ENCODE peak calls at places on chromosome 2, in ten cellular contexts. Y, F, V, P, W, U, C, N, D and G are unnamed samples.
A peak's percentile ranks its signal among the peaks of the same experiment; 100 is the strongest.

GRCh38 chr2:232321156-232321816 is 57.3 kb upstream of the ALPP start:
- DNase-seq in Y (no peak), F (no peak), V (no peak), P (peak; percentile 48), W (no peak), U (no peak), C (no peak), N (no peak), D (no peak), G (no peak)

GRCh38 chr2:175557810-175558377 is 376.4 kb upstream of the ATP5MC3 start:
- DNase-seq in Y (no peak), F (no peak), V (no peak), P (no peak), W (no peak), U (no peak), C (no peak), N (no peak), D (no peak), G (no peak)

GRCh38 chr2:215770668-215771067 is 242.7 kb downstream of the MREG start:
- DNase-seq in Y (no peak), F (no peak), V (no peak), P (no peak), W (no peak), U (no peak), C (peak; percentile 33), N (no peak), D (no peak), G (no peak)

GRCh38 chr2:111072220-111072871 is 48.4 kb upstream of the BCL2L11 start:
- DNase-seq in Y (no peak), F (no peak), V (no peak), P (no peak), W (no peak), U (no peak), C (peak; percentile 57), N (no peak), D (no peak), G (peak; percentile 14)

GRCh38 chr2:88903744-88904353 is 212.4 kb downstream of the RPIA start:
- DNase-seq in Y (no peak), F (peak; percentile 23), V (no peak), P (no peak), W (no peak), U (no peak), C (peak; percentile 73), N (no peak), D (no peak), G (no peak)

GRCh38 chr2:122736279-122736678 is 980.8 kb downstream of the TSN start:
- DNase-seq in Y (no peak), F (no peak), V (no peak), P (no peak), W (no peak), U (no peak), C (peak; percentile 70), N (no peak), D (no peak), G (no peak)

GRCh38 chr2:133508546-133509165 is 59.6 kb downstream of the NCKAP5 start:
- DNase-seq in Y (no peak), F (no peak), V (no peak), P (no peak), W (no peak), U (no peak), C (peak; percentile 14), N (no peak), D (no peak), G (no peak)

GRCh38 chr2:30252723-30253688 is 21.7 kb downstream of the LBH start:
- DNase-seq in Y (peak; percentile 76), F (no peak), V (no peak), P (peak; percentile 53), W (no peak), U (no peak), C (no peak), N (peak; percentile 25), D (no peak), G (peak; percentile 27)

GRCh38 chr2:100274076-100274475 is 48.2 kb downstream of the LONRF2 start:
- DNase-seq in Y (no peak), F (no peak), V (no peak), P (no peak), W (no peak), U (no peak), C (no peak), N (no peak), D (no peak), G (no peak)

GRCh38 chr2:71458413-71459083 is 5.2 kb downstream of the DYSF start:
- DNase-seq in Y (peak; percentile 51), F (peak; percentile 3), V (no peak), P (no peak), W (no peak), U (no peak), C (peak; percentile 23), N (no peak), D (no peak), G (no peak)

GRCh38 chr2:12498286-12498685 is 218.4 kb upstream of the TRIB2 start:
- DNase-seq in Y (no peak), F (no peak), V (no peak), P (no peak), W (no peak), U (no peak), C (peak; percentile 3), N (no peak), D (no peak), G (no peak)

GRCh38 chr2:11344956-11345671 is 678 bp upstream of the ROCK2 start:
- DNase-seq in Y (peak; percentile 57), F (peak; percentile 26), V (peak; percentile 13), P (no peak), W (no peak), U (no peak), C (peak; percentile 68), N (peak; percentile 38), D (no peak), G (no peak)

GRCh38 chr2:180246281-180246680 is 239.2 kb upstream of the CWC22 start:
- DNase-seq in Y (no peak), F (no peak), V (no peak), P (no peak), W (no peak), U (no peak), C (no peak), N (no peak), D (no peak), G (no peak)

GRCh38 chr2:233117811-233118480 is 57.8 kb downstream of the INPP5D start:
- DNase-seq in Y (no peak), F (no peak), V (no peak), P (peak; percentile 12), W (no peak), U (no peak), C (no peak), N (no peak), D (peak; percentile 42), G (no peak)

GRCh38 chr2:100741880-100742814 is 77.8 kb upstream of the NPAS2 start:
- DNase-seq in Y (no peak), F (no peak), V (no peak), P (no peak), W (no peak), U (no peak), C (no peak), N (no peak), D (no peak), G (no peak)

GRCh38 chr2:194166818-194167217 is 1490.2 kb upstream of the SLC39A10 start:
- DNase-seq in Y (no peak), F (peak; percentile 25), V (peak; percentile 26), P (no peak), W (no peak), U (no peak), C (peak; percentile 74), N (no peak), D (no peak), G (no peak)

GRCh38 chr2:73283545-73284295 is 558 bp downstream of the FBXO41 start:
- DNase-seq in Y (no peak), F (no peak), V (peak; percentile 50), P (peak; percentile 4), W (no peak), U (no peak), C (peak; percentile 71), N (no peak), D (no peak), G (no peak)

GRCh38 chr2:66872926-66873714 is 438.2 kb downstream of the MEIS1 start:
- DNase-seq in Y (no peak), F (no peak), V (no peak), P (no peak), W (no peak), U (no peak), C (no peak), N (no peak), D (no peak), G (no peak)

GRCh38 chr2:50143822-50144575 is 887.9 kb downstream of the NRXN1 start:
- DNase-seq in Y (no peak), F (peak; percentile 40), V (peak; percentile 64), P (no peak), W (no peak), U (peak; percentile 80), C (peak; percentile 79), N (no peak), D (no peak), G (no peak)

GRCh38 chr2:158726906-158727592 is 68.1 kb upstream of the DAPL1 start:
- DNase-seq in Y (peak; percentile 55), F (no peak), V (peak; percentile 35), P (no peak), W (no peak), U (peak; percentile 20), C (peak; percentile 95), N (no peak), D (no peak), G (no peak)

GRCh38 chr2:126744640-126745039 is 88.7 kb downstream of the GYPC start:
- DNase-seq in Y (no peak), F (no peak), V (no peak), P (no peak), W (no peak), U (no peak), C (no peak), N (no peak), D (no peak), G (no peak)

GRCh38 chr2:191056218-191056617 is 42.2 kb upstream of the STAT1 start:
- DNase-seq in Y (no peak), F (peak; percentile 61), V (no peak), P (no peak), W (no peak), U (no peak), C (no peak), N (no peak), D (no peak), G (no peak)

GRCh38 chr2:46520108-46520507 is 40.7 kb downstream of the TMEM247 start:
- DNase-seq in Y (no peak), F (no peak), V (no peak), P (no peak), W (no peak), U (peak; percentile 8), C (no peak), N (no peak), D (no peak), G (no peak)

GRCh38 chr2:220394433-220394832 is 767.0 kb downstream of the SLC4A3 start:
- DNase-seq in Y (peak; percentile 60), F (no peak), V (no peak), P (no peak), W (no peak), U (peak; percentile 78), C (peak; percentile 3), N (no peak), D (peak; percentile 65), G (no peak)

GRCh38 chr2:127768775-127769479 is 42.0 kb downstream of the WDR33 start:
- DNase-seq in Y (no peak), F (no peak), V (no peak), P (no peak), W (no peak), U (no peak), C (no peak), N (no peak), D (no peak), G (no peak)

GRCh38 chr2:1541812-1542211 is 128.5 kb downstream of the TPO start:
- DNase-seq in Y (no peak), F (no peak), V (no peak), P (no peak), W (no peak), U (no peak), C (no peak), N (no peak), D (peak; percentile 23), G (no peak)

GRCh38 chr2:221571391-221572179 is 519 bp downstream of the EPHA4 start:
- DNase-seq in Y (peak; percentile 57), F (no peak), V (no peak), P (peak; percentile 31), W (no peak), U (no peak), C (peak; percentile 56), N (no peak), D (no peak), G (no peak)

GRCh38 chr2:37912056-37912455 is 13.0 kb upstream of the RMDN2 start:
- DNase-seq in Y (no peak), F (no peak), V (no peak), P (no peak), W (no peak), U (no peak), C (no peak), N (no peak), D (no peak), G (no peak)